ENCODE peak calls at places on chromosomes 2 and 18, in four cellular contexts. C, Z, E and M are unnamed samples.

GRCh38 chr18:12307251-12307736 is 747 bp upstream of the TUBB6 start:
- DNase-seq in E (no peak), Z (peak), C (no peak), M (no peak)

GRCh38 chr2:238820197-238820596 is 27.7 kb upstream of the TWIST2 start:
- DNase-seq in C (no peak), E (no peak), Z (no peak), M (no peak)

GRCh38 chr2:208025814-208026184 is 472 bp upstream of the PLEKHM3 start:
- DNase-seq in Z (peak), E (no peak), C (no peak), M (no peak)

GRCh38 chr2:136058951-136059530 is 58.9 kb downstream of the CXCR4 start:
- DNase-seq in E (no peak), C (no peak), Z (no peak), M (no peak)

GRCh38 chr2:216956820-216957493 is 97.1 kb upstream of the TNP1 start:
- DNase-seq in Z (no peak), C (no peak), E (no peak), M (no peak)

GRCh38 chr2:113700186-113700841 is 56.1 kb downstream of the SLC35F5 start:
- DNase-seq in E (peak), Z (peak), C (peak), M (no peak)

GRCh38 chr2:10042301-10043161 is 819 bp upstream of the KLF11 start:
- DNase-seq in Z (no peak), E (peak), C (peak), M (no peak)

GRCh38 chr2:143347303-143347702 is 218.1 kb downstream of the ARHGAP15 start:
- DNase-seq in C (no peak), E (no peak), Z (peak), M (no peak)

GRCh38 chr2:111665551-111666116 is 218.4 kb downstream of the ANAPC1 start:
- DNase-seq in C (no peak), Z (no peak), E (no peak), M (no peak)

GRCh38 chr18:27250471-27250870 is 65.4 kb upstream of the CHST9 start:
- DNase-seq in Z (no peak), C (no peak), E (no peak), M (no peak)

GRCh38 chr2:128423788-128424165 is 105.1 kb upstream of the HS6ST1 start:
- DNase-seq in E (no peak), Z (no peak), C (no peak), M (no peak)

GRCh38 chr2:74005786-74006185 is 21.1 kb downstream of the TET3 start:
- DNase-seq in C (no peak), E (no peak), Z (no peak), M (no peak)

GRCh38 chr2:82811946-82812345 is 1647.1 kb downstream of the SUCLG1 start:
- DNase-seq in C (no peak), Z (no peak), E (no peak), M (no peak)

GRCh38 chr2:202494300-202494699 is 118.2 kb downstream of the BMPR2 start:
- DNase-seq in Z (peak), C (no peak), E (peak), M (no peak)

GRCh38 chr2:238158018-238158806 is 558 bp upstream of the ERFE start:
- DNase-seq in Z (no peak), E (no peak), C (no peak), M (no peak)

GRCh38 chr2:178542569-178542968 is 62.3 kb downstream of the PLEKHA3 start:
- DNase-seq in E (no peak), C (no peak), Z (no peak), M (no peak)

GRCh38 chr18:45755936-45756335 is 32.0 kb downstream of the SLC14A1 start:
- DNase-seq in Z (no peak), C (no peak), E (no peak), M (no peak)

GRCh38 chr18:2396162-2396505 is 175.2 kb downstream of the METTL4 start:
- DNase-seq in C (no peak), E (no peak), Z (no peak), M (no peak)

GRCh38 chr2:42141687-42142475 is 27.3 kb upstream of the EML4 start:
- DNase-seq in Z (peak), E (peak), C (peak), M (no peak)

GRCh38 chr2:145587922-145588321 is 1068.0 kb upstream of the ZEB2 start:
- DNase-seq in Z (no peak), E (no peak), C (peak), M (no peak)

GRCh38 chr18:61825386-61825785 is 67.4 kb downstream of the RNF152 start:
- DNase-seq in C (no peak), Z (no peak), E (no peak), M (no peak)

GRCh38 chr2:58606799-58607198 is 365.7 kb upstream of the FANCL start:
- DNase-seq in C (no peak), Z (no peak), E (no peak), M (no peak)

GRCh38 chr2:36700311-36700710 is 3.8 kb downstream of the VIT start:
- DNase-seq in C (no peak), Z (no peak), E (no peak), M (no peak)

GRCh38 chr2:197159681-197160211 is 150.8 kb downstream of the ANKRD44 start:
- DNase-seq in Z (no peak), E (peak), C (no peak), M (peak)

GRCh38 chr2:150495993-150496627 is 8.6 kb upstream of the RND3 start:
- DNase-seq in C (no peak), E (no peak), Z (no peak), M (no peak)

GRCh38 chr2:25314514-25315315 is 27.0 kb downstream of the DNMT3A start:
- DNase-seq in C (no peak), E (peak), Z (peak), M (no peak)

GRCh38 chr2:207974214-207974600 is 51.1 kb downstream of the PLEKHM3 start:
- DNase-seq in E (no peak), Z (no peak), C (no peak), M (no peak)

GRCh38 chr2:65481961-65482360 is 49.6 kb upstream of the SPRED2 start:
- DNase-seq in C (no peak), E (no peak), Z (no peak), M (no peak)

GRCh38 chr2:126482582-126483464 is 173.1 kb upstream of the GYPC start:
- DNase-seq in C (peak), E (peak), Z (peak), M (no peak)

GRCh38 chr2:102753563-102754159 is 8.2 kb upstream of the TMEM182 start:
- DNase-seq in Z (peak), E (peak), C (peak), M (peak)

GRCh38 chr2:182784777-182785176 is 68.7 kb downstream of the DNAJC10 start:
- DNase-seq in E (peak), C (peak), Z (peak), M (peak)

GRCh38 chr2:38076710-38077430 is 919 bp upstream of the CYP1B1 start:
- DNase-seq in Z (peak), E (no peak), C (no peak), M (peak)
- TF ChIP-seq ELF1 in Z (no peak), E (no peak), C (no peak), M (no peak)

DNA sequence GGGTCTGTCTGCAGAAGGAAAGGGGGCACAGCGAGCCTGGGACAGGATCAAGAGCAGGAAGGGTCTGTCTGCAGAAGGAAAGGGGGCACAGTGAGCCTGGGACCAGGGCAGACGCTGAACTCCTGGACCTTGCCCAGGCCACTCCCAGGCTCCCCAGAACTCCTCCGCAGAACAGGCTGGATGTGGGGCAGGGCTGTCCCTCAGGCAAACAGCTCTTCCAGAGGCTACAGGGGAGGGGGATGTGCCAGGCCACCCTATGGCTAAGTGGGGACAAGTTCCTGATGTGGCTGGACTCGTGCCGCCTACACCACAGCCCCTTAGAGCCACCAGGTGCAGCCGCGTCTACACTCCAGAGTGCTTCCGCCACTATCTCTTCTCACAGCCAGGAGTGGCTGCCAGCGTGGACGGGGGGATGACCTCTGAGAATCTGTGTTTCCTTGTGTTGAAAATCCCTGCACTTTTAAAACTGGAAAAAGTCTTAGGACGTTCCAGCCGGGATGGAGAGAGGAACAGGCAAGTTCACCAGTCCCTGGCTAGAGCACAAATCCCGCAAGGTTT is 20.8 kb downstream of the KIF1A start:
- DNase-seq in C (no peak), Z (no peak), E (no peak), M (no peak)
- TF ChIP-seq ELF1 in C (no peak), Z (no peak), E (no peak), M (no peak)

DNA sequence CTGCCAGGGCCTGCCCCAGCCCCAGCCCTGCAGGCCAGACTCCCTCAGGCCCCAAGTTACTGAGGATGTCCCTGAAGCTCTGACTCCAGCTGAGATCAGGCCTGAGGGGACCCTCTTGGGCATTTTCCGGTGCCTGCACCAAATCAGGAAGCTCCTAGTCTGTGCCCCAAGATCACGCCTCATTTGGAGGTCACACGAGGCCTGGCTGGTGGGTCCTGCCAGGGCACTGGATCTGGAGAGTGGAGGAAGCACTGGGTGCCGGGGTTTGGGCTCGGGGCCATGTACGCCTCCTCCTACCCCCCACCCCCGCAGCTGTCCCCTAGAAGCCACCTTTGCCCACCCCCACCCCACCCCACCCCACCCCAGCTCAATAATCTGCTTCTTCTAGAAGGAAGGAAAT is 16.2 kb downstream of the SH2D6 start:
- DNase-seq in E (no peak), C (no peak), Z (no peak), M (no peak)
- TF ChIP-seq ELF1 in E (no peak), C (no peak), Z (no peak), M (no peak)

GRCh38 chr2:189854152-189854551 is 69.9 kb downstream of the PMS1 start:
- DNase-seq in Z (no peak), E (no peak), C (no peak), M (no peak)
- TF ChIP-seq ELF1 in Z (no peak), E (no peak), C (no peak), M (no peak)

GRCh38 chr2:236642125-236642524 is 72.5 kb downstream of the ACKR3 start:
- DNase-seq in C (no peak), E (no peak), Z (no peak), M (no peak)
- TF ChIP-seq ELF1 in C (no peak), E (no peak), Z (no peak), M (no peak)

GRCh38 chr2:230878599-230878965 is 13.8 kb downstream of the ITM2C start:
- DNase-seq in C (no peak), Z (no peak), E (no peak), M (no peak)
- TF ChIP-seq ELF1 in C (no peak), Z (no peak), E (no peak), M (no peak)

GRCh38 chr2:232810444-232810843 is 34.1 kb upstream of the KCNJ13 start:
- DNase-seq in Z (no peak), C (no peak), E (no peak), M (no peak)
- TF ChIP-seq ELF1 in Z (no peak), C (no peak), E (no peak), M (no peak)

GRCh38 chr2:55025627-55026026 is 24.6 kb downstream of the RTN4 start:
- DNase-seq in Z (no peak), E (no peak), C (no peak), M (no peak)

GRCh38 chr2:55026202-55026601 is 24.0 kb downstream of the RTN4 start:
- DNase-seq in C (no peak), Z (no peak), E (peak), M (no peak)

GRCh38 chr2:55025082-55025481 is 25.2 kb downstream of the RTN4 start:
- DNase-seq in Z (no peak), C (no peak), E (no peak), M (no peak)

GRCh38 chr2:55029098-55029497 is 21.2 kb downstream of the RTN4 start:
- DNase-seq in Z (no peak), C (no peak), E (no peak), M (no peak)

DNA sequence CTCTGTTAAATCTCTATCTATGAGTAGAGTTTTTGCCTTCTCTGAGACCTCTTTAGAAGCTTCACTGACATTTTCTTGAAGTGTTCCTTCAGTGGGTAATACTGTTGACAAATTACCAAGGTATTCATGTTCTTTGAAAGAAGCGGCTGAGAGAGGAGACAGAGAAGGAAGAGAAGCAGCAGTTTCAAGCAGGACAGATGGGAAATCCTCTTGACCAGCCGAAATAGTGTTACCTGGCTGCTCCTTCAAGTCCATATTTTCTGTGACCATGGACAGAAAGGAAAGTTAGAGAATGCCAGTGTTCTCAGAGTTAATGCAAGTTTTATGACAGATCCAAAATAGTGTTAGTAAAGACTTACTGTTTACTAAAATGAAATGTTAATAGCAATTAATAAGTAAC is 23.0 kb downstream of the RTN4 start:
- DNase-seq in Z (no peak), C (no peak), E (no peak), M (no peak)
- TF ChIP-seq ELF1 in Z (no peak), C (no peak), E (no peak), M (no peak)

GRCh38 chr2:192000196-192000990 is 153.5 kb upstream of the CAVIN2 start:
- DNase-seq in Z (no peak), C (no peak), E (no peak), M (no peak)

GRCh38 chr2:191999101-191999836 is 152.4 kb upstream of the CAVIN2 start:
- DNase-seq in Z (no peak), E (no peak), C (no peak), M (no peak)

GRCh38 chr2:191991442-191991841 is 144.6 kb upstream of the CAVIN2 start:
- DNase-seq in Z (no peak), E (no peak), C (no peak), M (no peak)

DNA sequence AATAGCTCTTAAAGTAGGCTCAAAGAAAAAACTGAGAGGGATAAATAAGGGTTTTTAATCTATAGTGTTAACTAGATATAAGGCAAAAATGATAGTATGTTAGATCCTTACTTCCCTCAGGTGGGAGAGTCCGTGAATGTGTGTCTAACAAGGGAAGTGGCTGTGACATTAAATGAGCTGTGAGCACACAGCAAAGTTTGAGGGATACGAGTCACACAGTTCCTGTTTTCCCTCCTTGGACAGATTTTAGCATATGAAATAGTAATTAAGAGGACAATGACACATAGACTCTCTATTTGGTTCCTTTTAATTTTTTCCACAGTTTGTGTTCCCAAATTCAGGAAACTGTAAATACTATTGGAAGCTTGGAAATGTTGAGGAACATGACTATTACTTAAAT is 148.4 kb upstream of the CAVIN2 start:
- DNase-seq in C (no peak), Z (no peak), E (no peak), M (no peak)
- TF ChIP-seq ELF1 in C (no peak), Z (no peak), E (no peak), M (no peak)